ENCODE peak calls at places on chromosomes 2 and 18, in ten cellular contexts. H is tibial artery, G is astrocyte of the spinal cord, I is tibial nerve, Q is fibroblast of mammary gland, R is cardiac fibroblast, C is AG09309, S is colonic mucosa, N is HCT116, K is upper lobe of right lung. P is an unnamed sample.

GRCh38 chr2:105443610-105444598 is 45.1 kb upstream of the FHL2 start:
- DNase-seq in H (no peak), G (peak; percentile 14), I (no peak), Q (no peak), R (no peak), C (no peak), S (no peak), N (no peak), K (no peak), P (no peak)

GRCh38 chr2:158191076-158191566 is 89.4 kb downstream of the UPP2 start:
- DNase-seq in H (no peak), G (peak; percentile 80), I (no peak), Q (no peak), R (no peak), C (no peak), S (no peak), N (peak; percentile 13), K (no peak), P (peak; percentile 74)

GRCh38 chr2:239660390-239661228 is 259.8 kb upstream of the HDAC4 start:
- DNase-seq in H (no peak), G (no peak), I (no peak), Q (no peak), R (no peak), C (no peak), S (no peak), N (peak; percentile 71), K (no peak), P (no peak)

GRCh38 chr2:113196839-113197238 is 23.1 kb downstream of the PSD4 start:
- DNase-seq in H (no peak), G (no peak), I (no peak), Q (no peak), R (no peak), C (no peak), S (no peak), N (no peak), K (no peak), P (no peak)

GRCh38 chr2:164530464-164530863 is 90.8 kb downstream of the GRB14 start:
- DNase-seq in H (no peak), G (no peak), I (no peak), Q (no peak), R (no peak), C (no peak), S (no peak), N (no peak), K (no peak), P (no peak)

GRCh38 chr2:3365219-3365618 is 12.4 kb downstream of the EIPR1 start:
- DNase-seq in H (no peak), G (no peak), I (no peak), Q (no peak), R (no peak), C (no peak), S (no peak), N (no peak), K (no peak), P (no peak)

GRCh38 chr2:110764931-110765330 is 32.6 kb downstream of the ACOXL start:
- DNase-seq in H (no peak), G (no peak), I (no peak), Q (no peak), R (no peak), C (no peak), S (no peak), N (no peak), K (no peak), P (no peak)

GRCh38 chr2:178873912-178874311 is 66.7 kb upstream of the TTN start:
- DNase-seq in H (no peak), G (no peak), I (no peak), Q (no peak), R (no peak), C (no peak), S (no peak), N (no peak), K (no peak), P (no peak)

GRCh38 chr2:46950314-46950713 is 34.7 kb upstream of the MCFD2 start:
- DNase-seq in H (no peak), G (no peak), I (no peak), Q (peak; percentile 66), R (no peak), C (no peak), S (no peak), N (no peak), K (no peak), P (no peak)

GRCh38 chr2:104378853-104379374 is 475.0 kb upstream of the POU3F3 start:
- DNase-seq in H (no peak), G (peak; percentile 48), I (no peak), Q (no peak), R (no peak), C (no peak), S (peak; percentile 21), N (no peak), K (no peak), P (peak; percentile 18)

GRCh38 chr2:168884990-168885389 is 5.2 kb downstream of the SPC25 start:
- DNase-seq in H (no peak), G (peak; percentile 19), I (no peak), Q (peak; percentile 71), R (no peak), C (no peak), S (no peak), N (no peak), K (no peak), P (no peak)

GRCh38 chr2:168890006-168890782 is at the start of gene SPC25:
- DNase-seq in H (peak; percentile 80), G (peak; percentile 89), I (peak; percentile 69), Q (peak; percentile 88), R (peak; percentile 91), C (peak; percentile 40), S (peak; percentile 94), N (peak; percentile 84), K (peak; percentile 90), P (peak; percentile 94)

GRCh38 chr2:168892327-168892726 is 2.1 kb upstream of the SPC25 start:
- DNase-seq in H (no peak), G (no peak), I (no peak), Q (no peak), R (no peak), C (no peak), S (no peak), N (no peak), K (no peak), P (no peak)

GRCh38 chr2:168894101-168894500 is 3.9 kb upstream of the SPC25 start:
- DNase-seq in H (no peak), G (no peak), I (no peak), Q (no peak), R (no peak), C (no peak), S (no peak), N (no peak), K (no peak), P (no peak)

DNA sequence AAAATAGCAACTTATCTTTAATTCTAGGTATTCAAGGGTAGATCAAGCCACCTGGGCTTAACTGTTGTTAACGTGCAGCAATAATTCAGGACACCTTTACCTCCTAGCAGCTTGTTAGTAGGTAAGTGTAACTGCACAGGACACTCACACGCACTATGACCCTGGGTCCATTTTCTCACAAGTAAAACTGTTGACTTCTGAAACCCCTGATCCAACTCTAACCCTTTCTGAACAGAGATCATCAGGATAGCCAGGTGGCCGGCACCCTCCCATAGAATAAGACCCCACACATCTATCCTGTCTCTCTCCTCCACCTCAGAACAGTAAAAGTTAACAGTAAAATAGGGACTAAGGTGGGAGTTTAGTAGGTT is 610 bp downstream of the SPC25 start:
- DNase-seq in H (no peak), G (no peak), I (no peak), Q (no peak), R (no peak), C (no peak), S (peak; percentile 18), N (no peak), K (no peak), P (peak; percentile 25)
- H3K4me3 ChIP-seq in H (peak overlapping the region; percentile 47), G (peak overlapping the region; percentile 68), I (peak overlapping the region; percentile 62), Q (peak overlapping the region; percentile 87), R (peak overlapping the region; percentile 84), C (peak overlapping the region; percentile 84), S (peak overlapping the region; percentile 68), N (peak overlapping the region; percentile 95), K (peak overlapping the region; percentile 49), P (peak overlapping the region; percentile 88)

DNA sequence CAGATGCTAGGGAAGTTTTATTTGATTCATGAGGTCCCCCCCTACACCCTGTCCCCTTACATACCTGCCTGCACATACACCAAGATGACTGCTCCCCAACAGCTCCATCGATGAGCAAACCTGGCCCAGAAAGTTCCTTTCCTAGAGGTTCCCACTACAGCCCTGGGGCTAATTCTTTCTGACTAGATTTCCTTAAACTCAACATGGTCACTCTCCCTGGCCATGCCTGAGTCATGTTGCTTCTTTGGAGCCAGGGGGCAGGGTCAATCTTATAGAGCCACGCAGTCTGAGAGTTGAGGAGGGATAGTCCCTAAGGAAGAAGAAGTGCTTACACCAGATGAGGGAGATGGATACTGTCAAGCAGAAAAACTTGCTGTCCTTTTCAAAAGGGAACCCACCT is 67.7 kb upstream of the GLI2 start:
- DNase-seq in H (no peak), G (no peak), I (no peak), Q (no peak), R (no peak), C (no peak), S (no peak), N (no peak), K (no peak), P (no peak)
- TF ChIP-seq CTCF in H (no peak), G (no peak), I (no peak), Q (no peak), R (no peak), C (no peak), S (no peak), N (no peak), K (no peak), P (no peak)

GRCh38 chr18:8889479-8889878 is 184.1 kb downstream of the MTCL1 start:
- DNase-seq in H (no peak), G (peak; percentile 73), I (no peak), Q (no peak), R (peak; percentile 21), C (peak; percentile 20), S (no peak), N (no peak), K (no peak), P (no peak)
- H3K4me3 ChIP-seq in H (no peak overlapping the region), G (no peak overlapping the region), I (no peak overlapping the region), Q (no peak overlapping the region), R (no peak overlapping the region), C (no peak overlapping the region), S (no peak overlapping the region), N (no peak overlapping the region), K (no peak overlapping the region), P (no peak overlapping the region)

GRCh38 chr2:174334781-174335604 is at the start of gene SP9:
- DNase-seq in H (no peak), G (no peak), I (no peak), Q (peak; percentile 46), R (no peak), C (peak; percentile 74), S (no peak), N (no peak), K (no peak), P (no peak)

GRCh38 chr2:174337337-174338154 is 2.8 kb downstream of the SP9 start:
- DNase-seq in H (no peak), G (no peak), I (no peak), Q (no peak), R (no peak), C (no peak), S (no peak), N (no peak), K (no peak), P (no peak)

GRCh38 chr2:174335605-174336402 is 1.1 kb downstream of the SP9 start:
- DNase-seq in H (no peak), G (no peak), I (no peak), Q (no peak), R (no peak), C (no peak), S (no peak), N (no peak), K (no peak), P (no peak)

GRCh38 chr2:174338155-174338495 is 3.4 kb downstream of the SP9 start:
- DNase-seq in H (no peak), G (no peak), I (no peak), Q (no peak), R (no peak), C (no peak), S (no peak), N (no peak), K (no peak), P (no peak)

GRCh38 chr2:174336403-174337336 is 1.9 kb downstream of the SP9 start:
- DNase-seq in H (no peak), G (no peak), I (no peak), Q (no peak), R (no peak), C (no peak), S (peak; percentile 60), N (peak; percentile 48), K (peak; percentile 73), P (peak; percentile 71)
- TF ChIP-seq CTCF in H (no peak), G (no peak), I (peak; percentile 7), Q (no peak), R (no peak), C (no peak), S (no peak), N (peak; percentile 28), K (no peak), P (peak; percentile 14)

P was measured in GM12865.